ENCODE peak calls at places on chromosomes 3 and 15, in eight cellular contexts. One of them, this sample, is unnamed.

GRCh38 chr15:69996321-69996720 is 101.4 kb downstream of the TLE3 start:
- DNase-seq in ACHN: no peak
- DNase-seq in iris pigment epithelial cell: no peak
- DNase-seq in NCI-H524: peak
- DNase-seq in AG08396: no peak
- DNase-seq in NCI-H1694: no peak
- DNase-seq in left ventricle myocardium inferior: no peak
- DNase-seq in substantia nigra: no peak
- DNase-seq in this sample: no peak

GRCh38 chr15:94844533-94845390 is 613.4 kb downstream of the MCTP2 start:
- DNase-seq in ACHN: peak
- DNase-seq in iris pigment epithelial cell: peak
- DNase-seq in NCI-H524: peak
- DNase-seq in AG08396: peak
- DNase-seq in NCI-H1694: no peak
- DNase-seq in left ventricle myocardium inferior: peak
- DNase-seq in substantia nigra: peak
- DNase-seq in this sample: peak

GRCh38 chr15:94263341-94264273 is 32.2 kb downstream of the MCTP2 start:
- DNase-seq in ACHN: no peak
- DNase-seq in iris pigment epithelial cell: no peak
- DNase-seq in NCI-H524: no peak
- DNase-seq in AG08396: no peak
- DNase-seq in NCI-H1694: no peak
- DNase-seq in left ventricle myocardium inferior: no peak
- DNase-seq in substantia nigra: no peak
- DNase-seq in this sample: peak

GRCh38 chr3:127195417-127195816 is 2.5 kb downstream of the PRR23E start:
- DNase-seq in ACHN: no peak
- DNase-seq in iris pigment epithelial cell: no peak
- DNase-seq in NCI-H524: no peak
- DNase-seq in AG08396: no peak
- DNase-seq in NCI-H1694: no peak
- DNase-seq in left ventricle myocardium inferior: no peak
- DNase-seq in substantia nigra: no peak
- DNase-seq in this sample: no peak

GRCh38 chr3:50164056-50164455 is 8.9 kb downstream of the SEMA3F start:
- DNase-seq in ACHN: peak
- DNase-seq in iris pigment epithelial cell: peak
- DNase-seq in NCI-H524: no peak
- DNase-seq in AG08396: peak
- DNase-seq in NCI-H1694: no peak
- DNase-seq in left ventricle myocardium inferior: peak
- DNase-seq in substantia nigra: peak
- DNase-seq in this sample: peak

GRCh38 chr3:162337630-162338029 is 841.0 kb downstream of the OTOL1 start:
- DNase-seq in ACHN: no peak
- DNase-seq in iris pigment epithelial cell: peak
- DNase-seq in NCI-H524: no peak
- DNase-seq in AG08396: no peak
- DNase-seq in NCI-H1694: no peak
- DNase-seq in left ventricle myocardium inferior: no peak
- DNase-seq in substantia nigra: no peak
- DNase-seq in this sample: no peak

GRCh38 chr3:108096506-108097325 is 5.9 kb upstream of the CD47 start:
- DNase-seq in ACHN: no peak
- DNase-seq in iris pigment epithelial cell: peak
- DNase-seq in NCI-H524: no peak
- DNase-seq in AG08396: no peak
- DNase-seq in NCI-H1694: no peak
- DNase-seq in left ventricle myocardium inferior: no peak
- DNase-seq in substantia nigra: no peak
- DNase-seq in this sample: peak

GRCh38 chr3:154129625-154130024 is 8.4 kb downstream of the ARHGEF26 start:
- DNase-seq in ACHN: no peak
- DNase-seq in iris pigment epithelial cell: no peak
- DNase-seq in NCI-H524: no peak
- DNase-seq in AG08396: no peak
- DNase-seq in NCI-H1694: no peak
- DNase-seq in left ventricle myocardium inferior: no peak
- DNase-seq in substantia nigra: no peak
- DNase-seq in this sample: no peak

GRCh38 chr15:51288143-51289065 is 50.0 kb downstream of the CYP19A1 start:
- DNase-seq in ACHN: no peak
- DNase-seq in iris pigment epithelial cell: no peak
- DNase-seq in NCI-H524: no peak
- DNase-seq in AG08396: no peak
- DNase-seq in NCI-H1694: no peak
- DNase-seq in left ventricle myocardium inferior: no peak
- DNase-seq in substantia nigra: no peak
- DNase-seq in this sample: no peak

GRCh38 chr3:105351821-105352220 is 14.9 kb upstream of the ALCAM start:
- DNase-seq in ACHN: no peak
- DNase-seq in iris pigment epithelial cell: peak
- DNase-seq in NCI-H524: no peak
- DNase-seq in AG08396: no peak
- DNase-seq in NCI-H1694: no peak
- DNase-seq in left ventricle myocardium inferior: no peak
- DNase-seq in substantia nigra: no peak
- DNase-seq in this sample: peak

GRCh38 chr15:49094923-49095322 is 48.7 kb upstream of the SECISBP2L start:
- DNase-seq in ACHN: no peak
- DNase-seq in iris pigment epithelial cell: no peak
- DNase-seq in NCI-H524: no peak
- DNase-seq in AG08396: no peak
- DNase-seq in NCI-H1694: no peak
- DNase-seq in left ventricle myocardium inferior: no peak
- DNase-seq in substantia nigra: no peak
- DNase-seq in this sample: no peak

GRCh38 chr3:179750720-179751328 is 98.0 kb downstream of the USP13 start:
- DNase-seq in ACHN: peak
- DNase-seq in iris pigment epithelial cell: peak
- DNase-seq in NCI-H524: peak
- DNase-seq in AG08396: peak
- DNase-seq in NCI-H1694: no peak
- DNase-seq in left ventricle myocardium inferior: no peak
- DNase-seq in substantia nigra: peak
- DNase-seq in this sample: peak

GRCh38 chr3:80521081-80521480 is 753.3 kb upstream of the ROBO1 start:
- DNase-seq in ACHN: no peak
- DNase-seq in iris pigment epithelial cell: no peak
- DNase-seq in NCI-H524: no peak
- DNase-seq in AG08396: no peak
- DNase-seq in NCI-H1694: no peak
- DNase-seq in left ventricle myocardium inferior: no peak
- DNase-seq in substantia nigra: no peak
- DNase-seq in this sample: no peak

GRCh38 chr15:26298666-26299065 is 435.5 kb upstream of the ATP10A start:
- DNase-seq in ACHN: no peak
- DNase-seq in iris pigment epithelial cell: no peak
- DNase-seq in NCI-H524: no peak
- DNase-seq in AG08396: no peak
- DNase-seq in NCI-H1694: no peak
- DNase-seq in left ventricle myocardium inferior: no peak
- DNase-seq in substantia nigra: no peak
- DNase-seq in this sample: no peak